ENCODE peak calls at places on chromosome 3, in seven cellular contexts. U is RCC 7860; M is stimulated activated CD8-positive, alpha-beta memory T cell treated with anti-CD3 and anti-CD28 coated beads, Interleukin-12 subunit alpha, Interleukin-12 subunit beta, amount 100 ng/mL, for 4 hours; N is HL-60; J is nephron progenitor cell; S is left lung; H is right lobe of liver. C is an unnamed sample.

GRCh38 chr3:136787226-136787793 is 31.6 kb upstream of the SLC35G2 start:
- DNase-seq in N (no peak), S (no peak), H (no peak), M (peak), U (no peak), J (no peak), C (no peak)

GRCh38 chr3:172536993-172537419 is 13.8 kb upstream of the TNFSF10 start:
- DNase-seq in S (no peak), J (no peak), M (no peak), N (no peak), U (no peak), H (no peak), C (no peak)

GRCh38 chr3:32313169-32313568 is 74.7 kb downstream of the CMTM8 start:
- DNase-seq in U (no peak), H (no peak), N (no peak), M (no peak), S (no peak), J (no peak), C (no peak)

GRCh38 chr3:30760040-30760439 is 134.4 kb downstream of the GADL1 start:
- DNase-seq in J (no peak), M (no peak), H (no peak), S (no peak), N (no peak), U (no peak), C (no peak)

GRCh38 chr3:124793054-124793740 is 62.9 kb downstream of the UMPS start:
- DNase-seq in N (no peak), J (no peak), H (no peak), M (no peak), S (no peak), U (peak), C (no peak)

GRCh38 chr3:115165266-115165665 is 18.2 kb upstream of the ZBTB20 start:
- DNase-seq in J (no peak), N (no peak), S (no peak), H (no peak), M (no peak), U (no peak), C (no peak)

GRCh38 chr3:9214185-9214584 is 35.3 kb downstream of the SRGAP3 start:
- DNase-seq in H (no peak), S (no peak), M (no peak), U (no peak), J (no peak), N (no peak), C (no peak)

GRCh38 chr3:104715972-104716371 is 650.7 kb upstream of the ALCAM start:
- DNase-seq in U (no peak), H (no peak), J (no peak), N (no peak), S (no peak), M (no peak), C (no peak)

GRCh38 chr3:126129408-126129891 is 45.5 kb upstream of the SLC41A3 start:
- DNase-seq in H (peak), N (no peak), M (no peak), J (peak), S (peak), U (peak), C (peak)

GRCh38 chr3:196287066-196287404 is 491 bp downstream of the PCYT1A start:
- DNase-seq in M (no peak), N (no peak), U (no peak), H (no peak), S (peak), J (no peak), C (no peak)

GRCh38 chr3:150609988-150610387 is 6.9 kb downstream of the SELENOT start:
- DNase-seq in U (no peak), N (no peak), H (no peak), S (no peak), M (no peak), J (no peak), C (no peak)

GRCh38 chr3:97910931-97911351 is 61.3 kb downstream of the RIOX2 start:
- DNase-seq in J (no peak), U (no peak), H (no peak), N (peak), M (no peak), S (no peak), C (no peak)

GRCh38 chr3:192494176-192494575 is 233.2 kb downstream of the FGF12 start:
- DNase-seq in N (no peak), U (no peak), M (no peak), S (no peak), J (no peak), H (no peak), C (no peak)

C was measured in omental fat pad.